ENCODE peak calls at places on chromosome 20, in ten cellular contexts. L is cardiac fibroblast, X is lower leg skin, W is tibial artery, K is neural progenitor cell, U is aorta, F is mucosa of descending colon, A is adrenal gland, J is fibroblast of mammary gland, I is skeletal muscle cell. Y is an unnamed sample.

GRCh38 chr20:20017852-20018245 is 687 bp downstream of the NAA20 start:
- DNase-seq in U (no peak), K (no peak), J (no peak), I (no peak), F (no peak), X (no peak), W (no peak), A (no peak), L (no peak), Y (no peak)

GRCh38 chr20:21125072-21125848 is 622 bp upstream of the KIZ start:
- DNase-seq in W (no peak), L (peak), A (peak), X (peak), I (no peak), J (peak), U (peak), F (peak), K (peak), Y (peak)

GRCh38 chr20:16828666-16829305 is 80.6 kb downstream of the OTOR start:
- DNase-seq in L (no peak), F (no peak), U (no peak), K (no peak), X (no peak), J (peak), I (no peak), W (no peak), A (no peak), Y (no peak)

GRCh38 chr20:46894971-46895905 is 595 bp downstream of the EYA2 start:
- DNase-seq in F (peak), W (no peak), X (peak), K (peak), I (no peak), L (peak), J (peak), A (no peak), U (peak), Y (no peak)

GRCh38 chr20:39855799-39856198 is 833.2 kb downstream of the MAFB start:
- DNase-seq in L (peak), F (no peak), U (no peak), K (no peak), W (no peak), I (no peak), A (no peak), J (peak), X (no peak), Y (no peak)

GRCh38 chr20:15561707-15562106 is 1011.5 kb downstream of the KIF16B start:
- DNase-seq in A (no peak), W (no peak), I (no peak), X (no peak), K (peak), F (no peak), J (no peak), U (no peak), L (no peak), Y (no peak)

GRCh38 chr20:32990426-32990825 is 13.8 kb downstream of the SUN5 start:
- DNase-seq in X (no peak), A (no peak), J (no peak), K (no peak), W (no peak), I (no peak), L (no peak), F (no peak), U (peak), Y (no peak)

GRCh38 chr20:49659096-49659495 is 54.6 kb downstream of the B4GALT5 start:
- DNase-seq in J (no peak), F (no peak), I (no peak), W (no peak), X (no peak), A (no peak), U (no peak), L (no peak), K (peak), Y (no peak)

GRCh38 chr20:24762791-24763350 is 186.2 kb upstream of the CST7 start:
- DNase-seq in I (no peak), U (no peak), L (no peak), W (peak), A (no peak), F (no peak), K (no peak), J (no peak), X (peak), Y (no peak)

GRCh38 chr20:31712564-31713311 is 9.9 kb downstream of the BCL2L1 start:
- DNase-seq in A (peak), W (peak), K (peak), L (peak), X (peak), J (peak), F (peak), U (peak), I (peak), Y (peak)
- H3K4me3 ChIP-seq in A (no peak), W (peak), K (peak), L (no peak), X (no peak), J (peak), F (no peak), U (peak), I (peak), Y (no peak)

GRCh38 chr20:31953749-31954148 is 1.9 kb upstream of the PDRG1 start:
- DNase-seq in J (no peak), X (no peak), U (no peak), A (no peak), F (no peak), K (no peak), I (no peak), L (no peak), W (no peak), Y (no peak)

GRCh38 chr20:31954500-31954899 is 2.7 kb upstream of the PDRG1 start:
- DNase-seq in W (no peak), K (no peak), X (no peak), F (no peak), I (no peak), L (no peak), J (no peak), U (no peak), A (no peak), Y (no peak)

GRCh38 chr20:31951530-31952453 is at the start of gene PDRG1:
- DNase-seq in L (peak), A (peak), F (peak), U (peak), J (peak), I (no peak), W (peak), K (peak), X (peak), Y (peak)

GRCh38 chr20:31951203-31951529 is 680 bp downstream of the PDRG1 start:
- DNase-seq in X (no peak), J (no peak), W (no peak), I (no peak), F (no peak), L (no peak), A (no peak), K (no peak), U (no peak), Y (no peak)

GRCh38 chr20:31956556-31957220 is 4.8 kb upstream of the PDRG1 start:
- DNase-seq in A (no peak), X (no peak), U (no peak), L (no peak), I (no peak), F (no peak), J (no peak), W (no peak), K (no peak), Y (no peak)
- H3K4me3 ChIP-seq in A (no peak), X (no peak), U (no peak), L (no peak), I (no peak), F (no peak), J (no peak), W (no peak), K (no peak), Y (no peak)

GRCh38 chr20:38730989-38731737 is 6.9 kb downstream of the SLC32A1 start:
- DNase-seq in X (peak), J (peak), I (no peak), K (peak), U (peak), A (peak), L (peak), F (peak), W (no peak), Y (peak)
- H3K4me3 ChIP-seq in X (no peak), J (no peak), I (peak), K (peak), U (no peak), A (no peak), L (no peak), F (no peak), W (peak), Y (no peak)

DNA sequence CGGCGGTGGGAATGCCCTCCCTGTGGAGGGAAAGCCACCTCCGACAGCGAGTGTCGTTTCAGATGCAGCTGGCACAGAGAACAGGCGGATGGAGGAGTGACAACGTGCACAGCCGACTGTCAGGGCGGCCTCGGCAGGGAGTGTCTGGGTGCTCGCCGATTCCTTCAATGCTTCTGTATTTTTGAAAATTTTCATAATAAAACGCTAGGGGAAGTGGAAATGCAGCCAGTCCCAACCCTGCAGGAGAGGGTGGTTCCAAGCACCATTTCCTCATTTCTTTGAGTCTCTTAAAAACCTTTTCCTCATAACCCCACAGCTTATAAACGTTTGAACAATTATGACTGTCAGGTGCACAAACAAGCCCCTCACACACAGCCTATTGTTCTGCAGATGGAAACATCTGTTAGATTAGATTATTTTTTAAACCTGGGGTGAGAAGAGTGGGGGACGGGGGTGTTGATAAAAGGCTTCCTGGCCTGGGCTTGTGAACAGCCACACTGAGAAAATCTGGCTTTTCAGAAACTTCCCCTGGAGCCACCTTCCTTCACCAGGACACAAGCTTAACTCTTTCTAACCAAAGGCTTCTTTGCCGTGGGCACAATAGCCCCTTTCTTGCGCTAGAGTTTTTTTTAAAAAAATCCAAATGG is 228.9 kb downstream of the ANKRD60 start:
- DNase-seq in L (no peak), U (peak), A (no peak), W (peak), X (no peak), F (peak), I (no peak), K (peak), J (no peak), Y (no peak)
- H3K4me3 ChIP-seq in L (no peak), U (no peak), A (no peak), W (peak), X (no peak), F (no peak), I (no peak), K (peak), J (no peak), Y (no peak)

GRCh38 chr20:51019598-51020592 is 3.0 kb downstream of the KCNG1 start:
- DNase-seq in K (no peak), X (no peak), A (no peak), U (no peak), I (no peak), F (no peak), J (no peak), L (no peak), W (no peak), Y (no peak)
- H3K4me3 ChIP-seq in K (no peak), X (no peak), A (no peak), U (no peak), I (no peak), F (no peak), J (no peak), L (no peak), W (no peak), Y (no peak)

DNA sequence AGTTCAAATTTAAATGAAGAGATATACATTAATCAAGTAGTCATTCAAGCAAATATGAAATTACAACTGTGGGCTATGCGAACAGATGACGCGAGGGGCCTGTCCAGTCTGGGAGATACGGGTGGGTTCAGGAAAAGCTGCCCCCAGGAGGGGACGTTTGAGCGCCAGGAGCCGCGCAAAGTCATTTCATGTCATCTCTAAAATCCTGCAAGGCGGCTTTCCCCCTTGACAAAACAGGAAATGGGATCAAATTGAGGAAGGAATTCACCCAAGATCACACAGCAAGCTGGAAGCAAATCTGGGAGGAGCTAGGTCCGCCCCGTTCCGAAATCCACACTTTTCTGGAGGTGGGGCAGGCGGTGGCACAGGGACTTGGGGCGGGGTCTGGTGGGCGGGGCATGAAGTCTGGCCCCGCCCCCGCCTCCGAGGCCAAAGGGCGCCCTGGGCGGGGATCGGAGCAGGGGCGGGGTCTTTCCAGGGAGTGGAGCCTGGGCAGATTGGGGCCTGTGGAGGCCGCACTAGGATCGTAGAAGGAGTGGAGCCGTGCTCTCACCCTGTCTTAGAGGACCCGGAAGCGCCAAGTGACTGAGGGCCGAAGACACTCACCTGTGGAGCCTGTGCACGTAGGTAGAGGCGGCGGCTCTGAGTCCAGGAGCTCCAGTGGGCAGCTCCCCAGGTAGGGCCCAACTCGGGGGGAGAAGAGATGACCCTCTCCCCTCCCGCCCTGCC is at the start of gene LPIN3:
- DNase-seq in J (peak), L (peak), I (no peak), X (peak), K (peak), F (peak), W (peak), U (peak), A (peak), Y (peak)
- H3K4me3 ChIP-seq in J (peak), L (peak), I (peak), X (peak), K (peak), F (no peak), W (peak), U (no peak), A (peak), Y (peak)

DNA sequence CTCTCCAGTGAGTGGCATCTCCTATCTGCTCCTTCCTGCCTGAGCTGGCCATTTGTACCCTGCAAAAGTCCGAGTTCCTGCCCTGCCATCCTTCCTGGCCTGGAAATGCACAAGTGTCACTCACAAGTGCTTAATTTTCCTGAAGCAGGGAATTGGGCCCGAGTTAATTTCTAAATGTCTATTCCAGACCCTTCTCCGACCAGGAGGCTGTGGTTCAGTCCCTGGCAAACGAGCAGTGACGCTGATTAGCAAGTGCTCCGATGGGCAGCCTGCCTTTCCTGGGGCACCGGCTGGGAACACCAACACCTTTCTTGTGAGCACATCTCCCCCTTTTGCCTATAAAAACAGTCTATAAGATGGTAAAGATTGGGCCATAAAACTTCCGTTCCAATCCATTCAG is 1.7 kb downstream of the SIRPA start:
- DNase-seq in I (no peak), L (no peak), X (no peak), W (no peak), U (no peak), J (no peak), A (no peak), K (no peak), F (no peak), Y (no peak)
- H3K4me3 ChIP-seq in I (no peak), L (peak), X (no peak), W (peak), U (no peak), J (no peak), A (no peak), K (no peak), F (no peak), Y (no peak)

GRCh38 chr20:31515775-31516107 is 1.5 kb downstream of the HM13 start:
- DNase-seq in K (no peak), F (no peak), U (no peak), L (no peak), W (no peak), J (no peak), I (no peak), X (no peak), A (no peak), Y (no peak)

GRCh38 chr20:31517373-31517772 is 3.1 kb downstream of the HM13 start:
- DNase-seq in U (no peak), J (peak), I (no peak), F (peak), A (peak), K (peak), L (peak), W (peak), X (peak), Y (peak)

GRCh38 chr20:31515072-31515774 is 981 bp downstream of the HM13 start:
- DNase-seq in J (no peak), W (no peak), I (no peak), X (no peak), F (no peak), L (no peak), A (no peak), K (no peak), U (no peak), Y (no peak)

GRCh38 chr20:31516651-31517050 is 2.4 kb downstream of the HM13 start:
- DNase-seq in K (no peak), L (no peak), U (no peak), W (no peak), X (no peak), I (no peak), A (no peak), F (no peak), J (no peak), Y (no peak)

DNA sequence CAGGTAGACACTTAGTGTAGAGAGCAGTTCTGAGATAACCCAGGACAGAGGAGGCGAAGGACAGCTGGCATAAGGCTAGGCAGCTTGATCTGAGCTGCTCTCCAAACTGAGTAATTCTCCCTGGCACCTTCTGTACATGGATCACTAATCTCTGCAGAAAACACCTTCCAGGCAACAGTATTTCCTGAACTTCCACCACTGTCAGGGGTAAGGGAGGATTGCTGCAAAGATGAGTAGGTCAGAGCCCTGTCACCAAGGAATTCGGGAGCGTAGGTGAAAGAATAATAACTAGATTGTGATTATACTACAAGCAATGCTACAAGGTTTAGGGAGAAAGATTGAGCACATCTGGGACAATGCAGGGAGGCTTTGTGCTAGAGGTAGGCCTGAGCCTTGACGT is 1.9 kb downstream of the HM13 start:
- DNase-seq in L (no peak), W (no peak), K (no peak), U (no peak), F (no peak), X (no peak), A (no peak), I (no peak), J (no peak), Y (no peak)
- H3K4me3 ChIP-seq in L (no peak), W (peak), K (no peak), U (no peak), F (no peak), X (no peak), A (no peak), I (peak), J (peak), Y (no peak)

DNA sequence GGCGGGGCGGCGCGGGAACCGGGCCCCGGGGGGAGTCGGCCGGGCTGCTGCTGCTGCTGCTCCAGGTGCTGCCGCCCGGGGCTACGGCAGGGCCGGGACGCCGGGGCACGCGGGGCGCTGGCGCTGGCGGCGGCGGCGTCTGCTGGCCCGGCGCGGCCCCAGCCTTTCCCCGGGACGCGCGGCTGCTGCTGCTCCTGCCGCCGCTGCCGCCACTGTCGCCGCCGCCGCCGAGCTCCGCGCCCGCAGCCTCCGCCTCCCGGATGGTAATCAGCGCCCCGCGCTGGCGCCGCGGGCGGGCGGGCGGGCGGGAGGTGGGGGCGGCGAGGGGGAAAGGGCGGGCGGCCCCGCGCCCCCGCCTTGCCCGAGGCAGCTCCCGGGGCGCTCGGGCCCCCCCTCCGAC is 306 bp downstream of the EBF4 start:
- DNase-seq in W (no peak), I (no peak), A (no peak), K (peak), J (no peak), U (peak), L (no peak), F (no peak), X (peak), Y (no peak)
- H3K4me3 ChIP-seq in W (peak), I (no peak), A (no peak), K (no peak), J (no peak), U (peak), L (no peak), F (no peak), X (no peak), Y (peak)